ENCODE peak calls at places on chromosomes 2 and 18, in seven cellular contexts. One of them, this sample, is unnamed.

GRCh38 chr2:168809537-168809936 is 7.1 kb downstream of the NOSTRIN start:
- DNase-seq in effector CD4-positive, alpha-beta T cell: no peak
- DNase-seq in Karpas-422: no peak
- DNase-seq in chondrocyte: no peak
- DNase-seq in BJ: no peak
- DNase-seq in germinal center: no peak
- DNase-seq in endodermal cell: no peak
- DNase-seq in this sample: no peak

GRCh38 chr2:121480826-121481225 is 49.9 kb upstream of the RNU4ATAC start:
- DNase-seq in effector CD4-positive, alpha-beta T cell: no peak
- DNase-seq in Karpas-422: no peak
- DNase-seq in chondrocyte: no peak
- DNase-seq in BJ: no peak
- DNase-seq in germinal center: no peak
- DNase-seq in endodermal cell: no peak
- DNase-seq in this sample: no peak

GRCh38 chr2:223652122-223652521 is 50.0 kb upstream of the SCG2 start:
- DNase-seq in effector CD4-positive, alpha-beta T cell: no peak
- DNase-seq in Karpas-422: no peak
- DNase-seq in chondrocyte: no peak
- DNase-seq in BJ: no peak
- DNase-seq in germinal center: no peak
- DNase-seq in endodermal cell: no peak
- DNase-seq in this sample: no peak

GRCh38 chr2:234427081-234428058 is 69.5 kb downstream of the ARL4C start:
- DNase-seq in effector CD4-positive, alpha-beta T cell: no peak
- DNase-seq in Karpas-422: peak
- DNase-seq in chondrocyte: no peak
- DNase-seq in BJ: peak
- DNase-seq in germinal center: no peak
- DNase-seq in endodermal cell: peak
- DNase-seq in this sample: peak

GRCh38 chr2:173747037-173747436 is 218.1 kb downstream of the SP3 start:
- DNase-seq in effector CD4-positive, alpha-beta T cell: no peak
- DNase-seq in Karpas-422: no peak
- DNase-seq in chondrocyte: no peak
- DNase-seq in BJ: no peak
- DNase-seq in germinal center: no peak
- DNase-seq in endodermal cell: no peak
- DNase-seq in this sample: no peak

GRCh38 chr2:105629634-105630033 is 115.1 kb upstream of the NCK2 start:
- DNase-seq in effector CD4-positive, alpha-beta T cell: no peak
- DNase-seq in Karpas-422: no peak
- DNase-seq in chondrocyte: no peak
- DNase-seq in BJ: no peak
- DNase-seq in germinal center: no peak
- DNase-seq in endodermal cell: no peak
- DNase-seq in this sample: no peak

GRCh38 chr18:35159782-35160181 is 81.1 kb upstream of the ZNF397 start:
- DNase-seq in effector CD4-positive, alpha-beta T cell: no peak
- DNase-seq in Karpas-422: no peak
- DNase-seq in chondrocyte: no peak
- DNase-seq in BJ: no peak
- DNase-seq in germinal center: no peak
- DNase-seq in endodermal cell: no peak
- DNase-seq in this sample: no peak

GRCh38 chr2:239948100-239948881 is 76.9 kb downstream of the NDUFA10 start:
- DNase-seq in effector CD4-positive, alpha-beta T cell: no peak
- DNase-seq in Karpas-422: no peak
- DNase-seq in chondrocyte: peak
- DNase-seq in BJ: no peak
- DNase-seq in germinal center: no peak
- DNase-seq in endodermal cell: peak
- DNase-seq in this sample: no peak

GRCh38 chr2:135635212-135635835 is 104.0 kb downstream of the R3HDM1 start:
- DNase-seq in effector CD4-positive, alpha-beta T cell: no peak
- DNase-seq in Karpas-422: no peak
- DNase-seq in chondrocyte: no peak
- DNase-seq in BJ: no peak
- DNase-seq in germinal center: no peak
- DNase-seq in endodermal cell: no peak
- DNase-seq in this sample: no peak

GRCh38 chr2:34353498-34354113 is 754.5 kb upstream of the FAM98A start:
- DNase-seq in effector CD4-positive, alpha-beta T cell: no peak
- DNase-seq in Karpas-422: no peak
- DNase-seq in chondrocyte: no peak
- DNase-seq in BJ: no peak
- DNase-seq in germinal center: no peak
- DNase-seq in endodermal cell: no peak
- DNase-seq in this sample: no peak